ENCODE peak calls at places on chromosomes 12 and 14, in eight cellular contexts. U, K, I, F, T, X, J and S are unnamed samples.

GRCh38 chr12:41361791-41362190 is 173.7 kb downstream of the PDZRN4 start:
- DNase-seq in X (no peak), U (no peak), F (no peak), J (no peak), K (no peak), I (no peak), T (no peak), S (no peak)

GRCh38 chr12:117367006-117367638 is 5.7 kb upstream of the NOS1 start:
- DNase-seq in I (peak), K (peak), X (peak), J (peak), T (peak), U (peak), F (peak), S (peak)

GRCh38 chr14:106141242-106142220 is 615.1 kb downstream of the TMEM121 start:
- DNase-seq in J (no peak), F (no peak), U (no peak), T (no peak), X (no peak), I (no peak), K (no peak), S (no peak)

GRCh38 chr14:102293784-102294183 is 11.2 kb downstream of the MOK start:
- DNase-seq in J (no peak), F (no peak), K (no peak), U (no peak), T (no peak), X (no peak), I (no peak), S (no peak)

GRCh38 chr12:121326996-121327674 is 25.1 kb downstream of the ANAPC5 start:
- DNase-seq in K (no peak), X (no peak), J (no peak), U (no peak), T (no peak), F (no peak), I (no peak), S (no peak)

GRCh38 chr12:52757449-52758176 is 19.5 kb downstream of the KRT76 start:
- DNase-seq in U (no peak), J (no peak), T (no peak), X (no peak), K (no peak), F (no peak), I (no peak), S (no peak)

GRCh38 chr12:44078273-44078672 is 242.4 kb downstream of the TMEM117 start:
- DNase-seq in J (no peak), K (no peak), T (no peak), I (no peak), F (no peak), U (no peak), X (no peak), S (no peak)

GRCh38 chr12:124829008-124829707 is 34.5 kb downstream of the SCARB1 start:
- DNase-seq in T (no peak), F (no peak), X (no peak), K (no peak), U (peak), J (peak), I (peak), S (peak)

GRCh38 chr12:14384783-14385638 is 19.5 kb downstream of the ATF7IP start:
- DNase-seq in K (peak), J (peak), X (peak), U (no peak), I (peak), T (peak), F (peak), S (peak)

GRCh38 chr14:37024166-37024565 is 148.2 kb downstream of the SLC25A21 start:
- DNase-seq in T (peak), U (no peak), F (no peak), X (no peak), K (no peak), J (no peak), I (no peak), S (no peak)

GRCh38 chr12:57368349-57369095 is 62.3 kb downstream of the R3HDM2 start:
- DNase-seq in X (no peak), K (no peak), F (no peak), I (no peak), J (no peak), U (no peak), T (peak), S (no peak)